ENCODE peak calls at places on chromosome 16, in ten cellular contexts. W, E, K, S, F, C, A, I, Y and Z are unnamed samples.

GRCh38 chr16:24851700-24852099 is 5.9 kb downstream of the SLC5A11 start:
- DNase-seq in W (no peak), E (no peak), K (no peak), S (peak), F (no peak), C (no peak), A (no peak), I (no peak), Y (no peak), Z (no peak)

GRCh38 chr16:70160388-70160787 is 13.2 kb upstream of the CLEC18C start:
- DNase-seq in W (no peak), E (no peak), K (no peak), S (no peak), F (no peak), C (no peak), A (no peak), I (no peak), Y (peak), Z (no peak)

GRCh38 chr16:6204941-6205340 is 1107.3 kb upstream of the EEF2KMT start:
- DNase-seq in W (no peak), E (no peak), K (no peak), S (no peak), F (no peak), C (no peak), A (no peak), I (no peak), Y (no peak), Z (no peak)

GRCh38 chr16:82855471-82855870 is 228.7 kb downstream of the CDH13 start:
- DNase-seq in W (no peak), E (no peak), K (no peak), S (no peak), F (no peak), C (no peak), A (no peak), I (no peak), Y (no peak), Z (no peak)

GRCh38 chr16:81873843-81874752 is 95.0 kb downstream of the PLCG2 start:
- DNase-seq in W (no peak), E (peak), K (peak), S (peak), F (peak), C (peak), A (peak), I (peak), Y (peak), Z (peak)

GRCh38 chr16:54140057-54140787 is 146.4 kb downstream of the IRX3 start:
- DNase-seq in W (no peak), E (no peak), K (no peak), S (no peak), F (peak), C (no peak), A (no peak), I (no peak), Y (no peak), Z (no peak)

GRCh38 chr16:53893731-53894435 is 189.9 kb downstream of the FTO start:
- DNase-seq in W (no peak), E (no peak), K (no peak), S (peak), F (no peak), C (no peak), A (no peak), I (no peak), Y (no peak), Z (no peak)

GRCh38 chr16:86951831-86952598 is 365.2 kb downstream of the C16orf95 start:
- DNase-seq in W (no peak), E (no peak), K (no peak), S (peak), F (no peak), C (no peak), A (no peak), I (no peak), Y (no peak), Z (peak)

GRCh38 chr16:27285676-27286196 is 17.2 kb upstream of the NSMCE1 start:
- DNase-seq in W (no peak), E (no peak), K (no peak), S (no peak), F (no peak), C (no peak), A (no peak), I (no peak), Y (peak), Z (no peak)

GRCh38 chr16:22816475-22816874 is 2.5 kb downstream of the HS3ST2 start:
- DNase-seq in W (no peak), E (no peak), K (no peak), S (peak), F (no peak), C (no peak), A (no peak), I (no peak), Y (no peak), Z (no peak)

GRCh38 chr16:48053346-48053745 is 102.4 kb downstream of the ABCC12 start:
- DNase-seq in W (no peak), E (no peak), K (no peak), S (peak), F (peak), C (no peak), A (no peak), I (no peak), Y (no peak), Z (no peak)

GRCh38 chr16:578870-579405 is 9.2 kb downstream of the PIGQ start:
- DNase-seq in W (peak), E (peak), K (peak), S (peak), F (peak), C (peak), A (peak), I (peak), Y (peak), Z (peak)

GRCh38 chr16:10738231-10739077 is 5.2 kb upstream of the NUBP1 start:
- DNase-seq in W (peak), E (no peak), K (peak), S (peak), F (no peak), C (no peak), A (no peak), I (peak), Y (peak), Z (peak)

GRCh38 chr16:19595043-19595767 is 39.7 kb downstream of the VPS35L start:
- DNase-seq in W (no peak), E (no peak), K (no peak), S (peak), F (no peak), C (no peak), A (no peak), I (peak), Y (peak), Z (peak)

GRCh38 chr16:11582157-11582814 is 4.4 kb downstream of the LITAF start:
- DNase-seq in W (no peak), E (no peak), K (peak), S (no peak), F (no peak), C (no peak), A (no peak), I (no peak), Y (no peak), Z (no peak)

GRCh38 chr16:50559804-50560514 is 11.8 kb downstream of the NKD1 start:
- DNase-seq in W (no peak), E (no peak), K (no peak), S (no peak), F (no peak), C (no peak), A (no peak), I (no peak), Y (no peak), Z (no peak)

GRCh38 chr16:22296225-22297113 is 740 bp upstream of the POLR3E start:
- DNase-seq in W (peak), E (no peak), K (peak), S (no peak), F (no peak), C (no peak), A (peak), I (peak), Y (no peak), Z (no peak)

GRCh38 chr16:22035094-22035675 is 27.3 kb downstream of the MOSMO start:
- DNase-seq in W (no peak), E (no peak), K (no peak), S (no peak), F (peak), C (no peak), A (no peak), I (no peak), Y (no peak), Z (no peak)

GRCh38 chr16:67183-67791 is 5.1 kb downstream of the RHBDF1 start:
- DNase-seq in W (no peak), E (no peak), K (no peak), S (no peak), F (no peak), C (no peak), A (no peak), I (peak), Y (no peak), Z (peak)

GRCh38 chr16:87391324-87391949 is 699 bp upstream of the MAP1LC3B start:
- DNase-seq in W (peak), E (peak), K (no peak), S (no peak), F (peak), C (no peak), A (no peak), I (peak), Y (peak), Z (peak)

GRCh38 chr16:6335072-6335471 is 997.6 kb upstream of the RBFOX1 start:
- DNase-seq in W (no peak), E (no peak), K (no peak), S (peak), F (peak), C (no peak), A (no peak), I (no peak), Y (no peak), Z (no peak)

GRCh38 chr16:26263406-26263805 is 571.6 kb downstream of the HS3ST4 start:
- DNase-seq in W (no peak), E (no peak), K (no peak), S (no peak), F (no peak), C (no peak), A (no peak), I (no peak), Y (no peak), Z (no peak)

GRCh38 chr16:75305364-75306101 is 54.1 kb upstream of the BCAR1 start:
- DNase-seq in W (peak), E (peak), K (no peak), S (peak), F (peak), C (peak), A (peak), I (peak), Y (peak), Z (peak)

GRCh38 chr16:20624882-20625807 is 49.0 kb upstream of the ACSM2B start:
- DNase-seq in W (no peak), E (no peak), K (no peak), S (no peak), F (no peak), C (no peak), A (no peak), I (no peak), Y (no peak), Z (no peak)

GRCh38 chr16:77211880-77212735 is 12.9 kb downstream of the SYCE1L start:
- DNase-seq in W (no peak), E (peak), K (peak), S (peak), F (peak), C (peak), A (peak), I (peak), Y (peak), Z (peak)

GRCh38 chr16:11105038-11105903 is 150.7 kb downstream of the SOCS1 start:
- DNase-seq in W (peak), E (no peak), K (peak), S (peak), F (no peak), C (no peak), A (no peak), I (no peak), Y (no peak), Z (no peak)

GRCh38 chr16:54812229-54812628 is 118.4 kb upstream of the IRX5 start:
- DNase-seq in W (no peak), E (no peak), K (no peak), S (no peak), F (no peak), C (no peak), A (no peak), I (no peak), Y (no peak), Z (no peak)

GRCh38 chr16:74698220-74698619 is 2.4 kb downstream of the MLKL start:
- DNase-seq in W (no peak), E (no peak), K (no peak), S (peak), F (no peak), C (no peak), A (no peak), I (no peak), Y (no peak), Z (no peak)

GRCh38 chr16:13296206-13296605 is 394.8 kb downstream of the SHISA9 start:
- DNase-seq in W (no peak), E (no peak), K (no peak), S (no peak), F (no peak), C (no peak), A (no peak), I (no peak), Y (no peak), Z (no peak)

GRCh38 chr16:51818342-51818944 is 667.4 kb upstream of the SALL1 start:
- DNase-seq in W (no peak), E (no peak), K (no peak), S (peak), F (peak), C (no peak), A (peak), I (peak), Y (peak), Z (peak)

GRCh38 chr16:7421578-7421977 is 88.9 kb downstream of the RBFOX1 start:
- DNase-seq in W (no peak), E (no peak), K (no peak), S (no peak), F (no peak), C (no peak), A (no peak), I (no peak), Y (no peak), Z (no peak)

GRCh38 chr16:24372824-24373223 is 116.7 kb downstream of the CACNG3 start:
- DNase-seq in W (no peak), E (no peak), K (no peak), S (no peak), F (no peak), C (no peak), A (no peak), I (no peak), Y (no peak), Z (no peak)

GRCh38 chr16:12160249-12160648 is 183.7 kb downstream of the SNX29 start:
- DNase-seq in W (no peak), E (no peak), K (no peak), S (no peak), F (no peak), C (no peak), A (no peak), I (no peak), Y (no peak), Z (no peak)

GRCh38 chr16:50301626-50302471 is 35.5 kb downstream of the ADCY7 start:
- DNase-seq in W (peak), E (no peak), K (no peak), S (no peak), F (no peak), C (no peak), A (no peak), I (no peak), Y (no peak), Z (no peak)

GRCh38 chr16:55476625-55477533 is 2.1 kb upstream of the MMP2 start:
- DNase-seq in W (peak), E (no peak), K (no peak), S (peak), F (no peak), C (no peak), A (no peak), I (no peak), Y (peak), Z (peak)

GRCh38 chr16:28100810-28101532 is 37.5 kb upstream of the GSG1L start:
- DNase-seq in W (no peak), E (no peak), K (no peak), S (no peak), F (no peak), C (no peak), A (no peak), I (no peak), Y (no peak), Z (no peak)

GRCh38 chr16:18783430-18784341 is 6.4 kb downstream of the RPS15A start:
- DNase-seq in W (no peak), E (no peak), K (no peak), S (no peak), F (no peak), C (no peak), A (no peak), I (no peak), Y (no peak), Z (no peak)

GRCh38 chr16:75385507-75386152 is 47.7 kb downstream of the CFDP1 start:
- DNase-seq in W (no peak), E (peak), K (peak), S (peak), F (peak), C (no peak), A (no peak), I (no peak), Y (peak), Z (no peak)

GRCh38 chr16:83586036-83586810 is 221.6 kb upstream of the HSBP1 start:
- DNase-seq in W (no peak), E (no peak), K (no peak), S (no peak), F (peak), C (no peak), A (no peak), I (no peak), Y (no peak), Z (no peak)

DNA sequence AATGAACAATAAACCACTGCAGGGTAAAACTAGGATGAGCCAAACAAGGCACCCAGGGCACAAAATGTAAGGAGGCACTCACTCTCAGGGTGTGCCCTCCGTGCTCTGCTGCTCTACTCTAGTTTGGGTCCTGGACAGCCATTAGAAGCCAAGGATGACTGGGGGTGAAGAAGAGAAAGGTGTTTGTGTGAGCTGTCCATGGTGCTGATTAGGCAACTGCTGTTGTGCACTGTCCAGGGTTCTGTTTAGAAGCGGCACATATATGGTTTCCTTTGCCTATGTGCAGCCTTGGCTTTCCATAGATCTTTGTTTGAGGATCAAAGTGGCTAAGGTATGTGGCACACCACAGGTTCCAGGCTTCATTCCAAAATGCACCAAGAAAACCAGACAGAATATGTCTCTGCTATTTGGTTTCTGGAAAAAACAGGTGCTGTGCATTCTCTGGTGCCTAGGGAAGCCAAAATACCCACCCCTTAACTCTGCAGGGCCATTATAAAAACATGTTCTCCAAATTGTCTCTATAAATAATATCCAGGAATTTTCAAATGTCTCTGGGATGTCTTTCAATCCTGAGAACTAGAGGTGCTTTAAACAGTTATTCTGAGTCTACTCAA is 123.5 kb downstream of the CBLN1 start:
- DNase-seq in W (no peak), E (no peak), K (peak), S (peak), F (peak), C (no peak), A (no peak), I (no peak), Y (peak), Z (peak)
- TF ChIP-seq CTCF in W (no peak), E (no peak), K (no peak), S (no peak), F (no peak), C (no peak), A (no peak), I (no peak), Y (no peak), Z (no peak)

GRCh38 chr16:2775317-2775716 is 1.8 kb downstream of the ELOB start:
- DNase-seq in W (no peak), E (no peak), K (no peak), S (no peak), F (no peak), C (no peak), A (no peak), I (no peak), Y (no peak), Z (no peak)

GRCh38 chr16:2777231-2777902 is at the start of gene ELOB:
- DNase-seq in W (peak), E (peak), K (peak), S (peak), F (peak), C (peak), A (peak), I (peak), Y (peak), Z (peak)

GRCh38 chr16:2778692-2778958 is 1.5 kb upstream of the ELOB start:
- DNase-seq in W (no peak), E (no peak), K (no peak), S (no peak), F (no peak), C (no peak), A (no peak), I (no peak), Y (no peak), Z (no peak)

GRCh38 chr16:2775765-2776499 is 1.1 kb downstream of the ELOB start:
- DNase-seq in W (peak), E (no peak), K (no peak), S (no peak), F (no peak), C (no peak), A (no peak), I (no peak), Y (no peak), Z (no peak)

GRCh38 chr16:2776500-2777139 is 460 bp downstream of the ELOB start:
- DNase-seq in W (peak), E (peak), K (peak), S (peak), F (no peak), C (peak), A (no peak), I (no peak), Y (no peak), Z (no peak)
- H3K27ac ChIP-seq in W (peak), E (peak), K (no peak), S (peak), F (peak), C (peak), A (peak), I (peak), Y (peak), Z (peak)

GRCh38 chr16:67279296-67280089 is at the start of gene PLEKHG4:
- DNase-seq in W (peak), E (peak), K (peak), S (peak), F (peak), C (peak), A (peak), I (peak), Y (peak), Z (peak)
- TF ChIP-seq CTCF in W (peak), E (peak), K (peak), S (peak), F (peak), C (peak), A (peak), I (peak), Y (peak), Z (peak)

DNA sequence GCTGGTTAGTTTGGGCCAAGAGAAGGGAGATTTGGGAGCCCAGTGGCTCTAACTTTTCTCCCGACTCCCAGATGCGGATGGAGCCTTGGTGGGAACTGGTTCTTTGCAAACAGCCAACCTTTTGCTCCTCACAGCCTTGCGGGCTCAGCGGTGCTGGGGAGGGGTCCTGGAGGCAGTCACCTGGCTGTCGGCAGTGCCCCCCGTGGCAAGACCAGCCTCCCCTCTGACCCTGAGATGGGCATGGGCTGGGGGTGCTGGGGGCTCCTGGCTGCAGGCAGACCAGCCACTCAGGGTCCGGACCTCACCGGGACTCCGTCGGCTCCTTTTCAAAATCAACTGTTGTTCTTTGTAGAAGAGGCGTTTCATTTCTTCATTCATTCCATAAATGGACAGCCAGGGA is 21.7 kb upstream of the GSE1 start:
- DNase-seq in W (no peak), E (no peak), K (no peak), S (no peak), F (no peak), C (no peak), A (no peak), I (no peak), Y (no peak), Z (no peak)
- H3K27ac ChIP-seq in W (peak), E (no peak), K (no peak), S (no peak), F (peak), C (no peak), A (no peak), I (no peak), Y (no peak), Z (no peak)